ENCODE peak calls at places on chromosome 13, in eight cellular contexts. P is CD4-positive, alpha-beta T cell; S is effector memory CD4-positive, alpha-beta T cell; C is transverse colon; N is endodermal cell; E is uterus; O is dorsolateral prefrontal cortex; G is psoas muscle. F is an unnamed sample.

GRCh38 chr13:24626449-24626848 is 53.8 kb upstream of the ATP12A start:
- DNase-seq in P (peak; percentile 36), S (no peak), C (no peak), N (no peak), E (no peak), O (no peak), G (no peak), F (peak; percentile 50)

GRCh38 chr13:100063333-100063732 is 25.6 kb upstream of the PCCA start:
- DNase-seq in P (no peak), S (no peak), C (no peak), N (no peak), E (no peak), O (no peak), G (no peak), F (no peak)

GRCh38 chr13:39531646-39532045 is 71.3 kb downstream of the LHFPL6 start:
- DNase-seq in P (no peak), S (no peak), C (no peak), N (no peak), E (no peak), O (no peak), G (no peak), F (no peak)

GRCh38 chr13:110239280-110240120 is 67.5 kb downstream of the COL4A1 start:
- DNase-seq in P (no peak), S (no peak), C (no peak), N (no peak), E (no peak), O (no peak), G (no peak), F (no peak)

GRCh38 chr13:48647625-48648024 is 6.1 kb upstream of the CYSLTR2 start:
- DNase-seq in P (no peak), S (no peak), C (peak; percentile 27), N (peak; percentile 53), E (no peak), O (no peak), G (no peak), F (no peak)

GRCh38 chr13:108609353-108609752 is 20.1 kb upstream of the MYO16 start:
- DNase-seq in P (no peak), S (no peak), C (no peak), N (no peak), E (no peak), O (no peak), G (no peak), F (no peak)

GRCh38 chr13:98570929-98571372 is 6.0 kb downstream of the STK24 start:
- DNase-seq in P (peak; percentile 21), S (no peak), C (peak; percentile 61), N (no peak), E (peak; percentile 35), O (no peak), G (no peak), F (peak; percentile 79)

GRCh38 chr13:112783135-112783945 is 93.5 kb downstream of the ATP11A start:
- DNase-seq in P (no peak), S (no peak), C (no peak), N (no peak), E (peak; percentile 63), O (no peak), G (no peak), F (no peak)

GRCh38 chr13:52345048-52345447 is 60.9 kb downstream of the THSD1 start:
- DNase-seq in P (no peak), S (no peak), C (no peak), N (no peak), E (no peak), O (no peak), G (no peak), F (no peak)

GRCh38 chr13:24249586-24249985 is 59.8 kb upstream of the C1QTNF9 start:
- DNase-seq in P (no peak), S (no peak), C (no peak), N (no peak), E (no peak), O (no peak), G (no peak), F (no peak)

GRCh38 chr13:102726430-102726829 is 31.6 kb upstream of the METTL21C start:
- DNase-seq in P (no peak), S (no peak), C (no peak), N (no peak), E (no peak), O (no peak), G (no peak), F (no peak)

GRCh38 chr13:38686635-38687245 is at the start of gene FREM2:
- DNase-seq in P (no peak), S (no peak), C (peak; percentile 33), N (peak; percentile 98), E (peak; percentile 15), O (peak; percentile 54), G (peak; percentile 20), F (peak; percentile 50)

GRCh38 chr13:114130708-114131580 is 1.5 kb downstream of the RASA3 start:
- DNase-seq in P (peak; percentile 75), S (peak; percentile 67), C (peak; percentile 53), N (peak; percentile 79), E (peak; percentile 41), O (peak; percentile 68), G (peak; percentile 76), F (no peak)

GRCh38 chr13:45178349-45179142 is 22.3 kb downstream of the KCTD4 start:
- DNase-seq in P (no peak), S (no peak), C (no peak), N (no peak), E (no peak), O (no peak), G (no peak), F (no peak)

DNA sequence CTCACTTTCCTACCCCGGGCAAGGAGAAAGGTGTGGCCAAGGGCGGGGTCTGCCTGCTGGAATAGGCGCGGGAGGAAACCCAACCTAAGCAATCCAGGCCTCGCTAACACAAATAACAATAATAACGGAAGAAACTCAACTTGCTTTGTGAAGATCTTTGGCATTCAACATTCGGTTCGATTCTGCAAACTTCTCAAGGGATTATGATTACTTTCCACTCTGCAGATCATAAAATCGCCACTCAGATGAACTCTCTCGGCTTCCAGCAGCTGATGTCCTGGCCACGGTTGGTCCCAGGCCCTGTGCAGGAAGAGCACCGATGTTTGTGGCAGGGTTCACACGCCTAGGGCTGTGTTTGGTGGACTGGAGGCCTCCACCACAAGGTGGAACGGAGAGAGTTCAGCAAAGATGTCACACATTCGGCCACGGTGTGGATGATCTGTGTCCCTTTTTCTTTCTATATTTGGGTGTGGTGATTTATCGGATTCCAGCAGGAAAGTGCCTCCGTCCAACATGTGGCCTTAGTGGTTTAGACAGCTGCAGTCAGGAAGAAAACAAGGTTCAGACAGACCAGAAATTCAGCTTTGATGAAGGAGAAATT is 420 bp upstream of the SHISA2 start:
- DNase-seq in P (no peak), S (no peak), C (no peak), N (no peak), E (no peak), O (no peak), G (no peak), F (no peak)
- H3K27me3 ChIP-seq in P (peaks cover 31% of the 10 kb centered on the region), S (peaks cover 26% of the 10 kb centered on the region), C (peaks cover 72% of the 10 kb centered on the region), N (peaks cover 13% of the 10 kb centered on the region), E (peaks cover 38% of the 10 kb centered on the region), O (peaks cover 20% of the 10 kb centered on the region), G (no peaks in the 10 kb centered on the region), F (peaks cover 20% of the 10 kb centered on the region)

DNA sequence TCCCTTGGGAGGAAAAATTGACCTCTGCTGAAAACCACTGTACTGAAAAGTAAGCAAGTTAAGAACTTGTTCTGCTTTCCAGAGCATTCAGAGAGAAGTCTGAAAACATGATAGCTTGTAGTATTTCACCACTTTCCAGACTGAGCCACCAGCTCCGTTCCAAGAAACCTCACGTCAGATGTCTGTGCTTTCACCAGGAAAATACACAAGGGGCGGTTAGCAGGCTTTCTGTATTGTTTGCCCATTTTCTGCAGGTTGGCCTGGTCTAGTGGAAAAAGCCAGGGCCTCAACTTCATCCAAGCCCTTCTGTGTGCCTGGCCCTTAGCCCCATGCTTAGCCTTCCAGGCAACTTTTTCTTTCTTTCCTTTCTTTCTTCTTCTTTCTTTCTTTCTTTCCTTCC is 36.4 kb downstream of the RXFP2 start:
- DNase-seq in P (no peak), S (no peak), C (no peak), N (no peak), E (peak; percentile 43), O (no peak), G (peak; percentile 50), F (no peak)
- H3K27me3 ChIP-seq in P (no peaks in the 10 kb centered on the region), S (no peaks in the 10 kb centered on the region), C (no peaks in the 10 kb centered on the region), N (no peaks in the 10 kb centered on the region), E (no peaks in the 10 kb centered on the region), O (no peaks in the 10 kb centered on the region), G (no peaks in the 10 kb centered on the region), F (no peaks in the 10 kb centered on the region)

GRCh38 chr13:20157387-20157786 is 3.5 kb downstream of the GJA3 start:
- DNase-seq in P (no peak), S (no peak), C (no peak), N (peak; percentile 10), E (no peak), O (no peak), G (no peak), F (no peak)

GRCh38 chr13:20161275-20161950 is 561 bp upstream of the GJA3 start:
- DNase-seq in P (peak; percentile 41), S (peak; percentile 11), C (peak; percentile 39), N (peak; percentile 65), E (no peak), O (no peak), G (no peak), F (peak; percentile 81)

GRCh38 chr13:20159646-20160345 is 1.1 kb downstream of the GJA3 start:
- DNase-seq in P (no peak), S (no peak), C (no peak), N (peak; percentile 5), E (no peak), O (no peak), G (no peak), F (no peak)

GRCh38 chr13:20161951-20162300 is 1.1 kb upstream of the GJA3 start:
- DNase-seq in P (no peak), S (no peak), C (no peak), N (peak; percentile 13), E (no peak), O (no peak), G (no peak), F (no peak)

GRCh38 chr13:20160346-20161274 is at the start of gene GJA3:
- DNase-seq in P (peak; percentile 35), S (peak; percentile 22), C (no peak), N (peak; percentile 85), E (no peak), O (no peak), G (no peak), F (peak; percentile 63)
- H3K27me3 ChIP-seq in P (peaks cover 44% of the 10 kb centered on the region), S (peaks cover 14% of the 10 kb centered on the region), C (peaks cover 80% of the 10 kb centered on the region), N (peaks cover 69% of the 10 kb centered on the region), E (peaks cover 61% of the 10 kb centered on the region), O (peaks cover 65% of the 10 kb centered on the region), G (peaks cover 19% of the 10 kb centered on the region), F (peaks cover 27% of the 10 kb centered on the region)

GRCh38 chr13:27926644-27927434 is 7.0 kb downstream of the PDX1 start:
- DNase-seq in P (no peak), S (no peak), C (no peak), N (peak; percentile 75), E (no peak), O (no peak), G (no peak), F (no peak)
- H3K27me3 ChIP-seq in P (peaks cover 98% of the 10 kb centered on the region), S (peaks cover 45% of the 10 kb centered on the region), C (peaks cover 100% of the 10 kb centered on the region), N (peaks cover 100% of the 10 kb centered on the region), E (peaks cover 67% of the 10 kb centered on the region), O (peaks cover 97% of the 10 kb centered on the region), G (peaks cover 49% of the 10 kb centered on the region), F (peaks cover 4% of the 10 kb centered on the region)

F was measured in Peyer's patch.